ENCODE peak calls at places on chromosomes 12 and 14, in six cellular contexts. One of them, this sample, is unnamed.

GRCh38 chr12:132342322-132342721 is 12.9 kb upstream of the GALNT9 start:
- DNase-seq in IMR-90: no peak
- DNase-seq in neuronal stem cell: peak
- DNase-seq in mesendoderm: peak
- DNase-seq in H9: peak
- DNase-seq in H1: peak
- DNase-seq in this sample: no peak

GRCh38 chr14:99267871-99268775 is 3.9 kb downstream of the BCL11B start:
- DNase-seq in IMR-90: no peak
- DNase-seq in neuronal stem cell: no peak
- DNase-seq in mesendoderm: peak
- DNase-seq in H9: no peak
- DNase-seq in H1: no peak
- DNase-seq in this sample: no peak

GRCh38 chr12:112682586-112682985 is 109.0 kb upstream of the RPH3A start:
- DNase-seq in IMR-90: no peak
- DNase-seq in neuronal stem cell: no peak
- DNase-seq in mesendoderm: peak
- DNase-seq in H9: no peak
- DNase-seq in H1: no peak
- DNase-seq in this sample: no peak

GRCh38 chr14:37145395-37145794 is 27.0 kb downstream of the SLC25A21 start:
- DNase-seq in IMR-90: peak
- DNase-seq in neuronal stem cell: no peak
- DNase-seq in mesendoderm: no peak
- DNase-seq in H9: no peak
- DNase-seq in H1: no peak
- DNase-seq in this sample: no peak

GRCh38 chr12:79547044-79547734 is 143.6 kb downstream of the PAWR start:
- DNase-seq in IMR-90: peak
- DNase-seq in neuronal stem cell: peak
- DNase-seq in mesendoderm: peak
- DNase-seq in H9: peak
- DNase-seq in H1: peak
- DNase-seq in this sample: no peak

GRCh38 chr12:59977779-59978178 is 381.9 kb downstream of the SLC16A7 start:
- DNase-seq in IMR-90: no peak
- DNase-seq in neuronal stem cell: no peak
- DNase-seq in mesendoderm: no peak
- DNase-seq in H9: no peak
- DNase-seq in H1: no peak
- DNase-seq in this sample: no peak

GRCh38 chr14:90545966-90546751 is 149.3 kb downstream of the CALM1 start:
- DNase-seq in IMR-90: no peak
- DNase-seq in neuronal stem cell: no peak
- DNase-seq in mesendoderm: no peak
- DNase-seq in H9: no peak
- DNase-seq in H1: no peak
- DNase-seq in this sample: no peak

GRCh38 chr12:27841392-27841882 is 61.4 kb upstream of the MANSC4 start:
- DNase-seq in IMR-90: peak
- DNase-seq in neuronal stem cell: no peak
- DNase-seq in mesendoderm: no peak
- DNase-seq in H9: no peak
- DNase-seq in H1: no peak
- DNase-seq in this sample: peak

GRCh38 chr12:71536279-71536938 is 96.8 kb downstream of the LGR5 start:
- DNase-seq in IMR-90: no peak
- DNase-seq in neuronal stem cell: no peak
- DNase-seq in mesendoderm: peak
- DNase-seq in H9: no peak
- DNase-seq in H1: no peak
- DNase-seq in this sample: no peak

GRCh38 chr12:94033112-94033511 is 115.3 kb upstream of the PLXNC1 start:
- DNase-seq in IMR-90: no peak
- DNase-seq in neuronal stem cell: no peak
- DNase-seq in mesendoderm: no peak
- DNase-seq in H9: no peak
- DNase-seq in H1: no peak
- DNase-seq in this sample: no peak

GRCh38 chr12:88600272-88600671 is 20.0 kb upstream of the KITLG start:
- DNase-seq in IMR-90: peak
- DNase-seq in neuronal stem cell: no peak
- DNase-seq in mesendoderm: no peak
- DNase-seq in H9: no peak
- DNase-seq in H1: no peak
- DNase-seq in this sample: peak

GRCh38 chr12:113892556-113892955 is 73.6 kb downstream of the RBM19 start:
- DNase-seq in IMR-90: no peak
- DNase-seq in neuronal stem cell: no peak
- DNase-seq in mesendoderm: no peak
- DNase-seq in H9: no peak
- DNase-seq in H1: no peak
- DNase-seq in this sample: no peak

GRCh38 chr14:23694085-23694975 is 58.2 kb downstream of the DHRS2 start:
- DNase-seq in IMR-90: peak
- DNase-seq in neuronal stem cell: no peak
- DNase-seq in mesendoderm: peak
- DNase-seq in H9: peak
- DNase-seq in H1: peak
- DNase-seq in this sample: no peak

GRCh38 chr12:51401020-51401419 is 9.8 kb upstream of the GALNT6 start:
- DNase-seq in IMR-90: no peak
- DNase-seq in neuronal stem cell: no peak
- DNase-seq in mesendoderm: no peak
- DNase-seq in H9: peak
- DNase-seq in H1: no peak
- DNase-seq in this sample: no peak
- H4K8ac ChIP-seq in IMR-90: no peak
- H4K8ac ChIP-seq in neuronal stem cell: peak
- H4K8ac ChIP-seq in mesendoderm: no peak
- H4K8ac ChIP-seq in H9: no peak
- H4K8ac ChIP-seq in H1: no peak
- H4K8ac ChIP-seq in this sample: no peak

GRCh38 chr12:124928912-124929530 is 14.6 kb upstream of the UBC start:
- DNase-seq in IMR-90: no peak
- DNase-seq in neuronal stem cell: no peak
- DNase-seq in mesendoderm: no peak
- DNase-seq in H9: no peak
- DNase-seq in H1: no peak
- DNase-seq in this sample: no peak
- H2BK5ac ChIP-seq in IMR-90: no peak
- H2BK5ac ChIP-seq in neuronal stem cell: peak
- H2BK5ac ChIP-seq in mesendoderm: no peak
- H2BK5ac ChIP-seq in H9: no peak
- H2BK5ac ChIP-seq in H1: no peak
- H2BK5ac ChIP-seq in this sample: no peak

GRCh38 chr12:124852329-124852831 is 11.3 kb downstream of the SCARB1 start:
- DNase-seq in IMR-90: no peak
- DNase-seq in neuronal stem cell: no peak
- DNase-seq in mesendoderm: no peak
- DNase-seq in H9: no peak
- DNase-seq in H1: no peak
- DNase-seq in this sample: peak
- H4K8ac ChIP-seq in IMR-90: peak
- H4K8ac ChIP-seq in neuronal stem cell: no peak
- H4K8ac ChIP-seq in mesendoderm: no peak
- H4K8ac ChIP-seq in H9: no peak
- H4K8ac ChIP-seq in H1: no peak
- H4K8ac ChIP-seq in this sample: no peak

DNA sequence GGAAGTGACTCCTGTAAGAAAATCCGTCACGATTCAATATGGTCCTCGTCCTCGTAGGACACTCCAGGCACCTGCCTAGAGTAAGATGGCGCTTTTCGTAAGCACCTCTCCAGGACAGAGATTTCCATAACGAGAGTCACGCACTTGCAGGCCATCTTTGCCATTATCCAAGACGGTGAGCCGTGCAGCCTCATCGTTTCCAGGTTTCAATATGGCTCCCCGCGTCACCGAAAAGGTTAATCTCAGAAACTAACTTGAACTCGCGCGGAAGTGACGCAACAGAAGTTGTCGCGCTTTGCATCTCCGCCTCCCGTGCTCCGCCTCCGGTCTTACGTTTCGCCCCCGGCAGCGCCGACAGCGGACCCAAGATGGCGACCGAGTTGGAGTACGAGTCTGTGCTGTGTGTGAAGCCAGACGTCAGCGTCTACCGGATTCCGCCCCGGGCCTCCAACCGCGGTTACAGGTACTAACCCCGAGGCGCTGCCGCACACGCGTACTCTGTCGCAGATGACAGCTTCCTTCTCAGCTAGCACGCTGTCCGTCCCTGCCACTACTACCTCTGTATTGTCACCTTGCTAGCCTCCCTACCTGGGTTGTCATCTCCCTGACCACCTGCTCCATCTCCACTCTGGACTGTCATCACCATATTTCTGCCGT is at the start of gene NECAP1:
- DNase-seq in IMR-90: peak
- DNase-seq in neuronal stem cell: peak
- DNase-seq in mesendoderm: peak
- DNase-seq in H9: peak
- DNase-seq in H1: peak
- DNase-seq in this sample: peak
- H2BK5ac ChIP-seq in IMR-90: peak
- H2BK5ac ChIP-seq in neuronal stem cell: no peak
- H2BK5ac ChIP-seq in mesendoderm: no peak
- H2BK5ac ChIP-seq in H9: peak
- H2BK5ac ChIP-seq in H1: peak
- H2BK5ac ChIP-seq in this sample: peak

This sample was measured in mesenchymal stem cell.